ENCODE peak calls at places on chromosomes 12 and 14, in seven cellular contexts. Q is head of caudate nucleus, G is OCI-M1, D is GM23338, A is cardiac fibroblast, S is renal cortical epithelial cell, L is fibroblast of villous mesenchyme. R is an unnamed sample.

GRCh38 chr12:99910342-99910741 is 74.4 kb downstream of the ANKS1B start:
- DNase-seq in Q (no peak), G (no peak), D (no peak), A (no peak), S (no peak), L (no peak), R (peak; percentile 9)

GRCh38 chr12:92987362-92987761 is 58.3 kb upstream of the EEA1 start:
- DNase-seq in Q (peak; percentile 27), G (peak; percentile 87), D (peak; percentile 86), A (peak; percentile 94), S (peak; percentile 82), L (peak; percentile 91), R (peak; percentile 93)

GRCh38 chr12:79174656-79175055 is 310.1 kb downstream of the SYT1 start:
- DNase-seq in Q (no peak), G (peak; percentile 56), D (peak; percentile 46), A (peak; percentile 78), S (peak; percentile 72), L (peak; percentile 51), R (peak; percentile 88)

GRCh38 chr12:53065975-53066593 is 13.1 kb downstream of the SPRYD3 start:
- DNase-seq in Q (peak; percentile 86), G (peak; percentile 70), D (peak; percentile 90), A (peak; percentile 90), S (peak; percentile 59), L (peak; percentile 87), R (peak; percentile 89)

GRCh38 chr12:70049596-70050360 is 193.5 kb upstream of the CNOT2 start:
- DNase-seq in Q (no peak), G (peak; percentile 77), D (no peak), A (no peak), S (peak; percentile 50), L (no peak), R (no peak)

GRCh38 chr12:126383506-126383905 is 1318.3 kb downstream of the AACS start:
- DNase-seq in Q (no peak), G (no peak), D (no peak), A (no peak), S (no peak), L (no peak), R (peak; percentile 51)

GRCh38 chr12:117646595-117646994 is 285.2 kb upstream of the NOS1 start:
- DNase-seq in Q (no peak), G (no peak), D (peak; percentile 11), A (no peak), S (no peak), L (no peak), R (no peak)

GRCh38 chr14:72916174-72916573 is 10.1 kb upstream of the DCAF4 start:
- DNase-seq in Q (no peak), G (no peak), D (no peak), A (no peak), S (peak; percentile 71), L (no peak), R (no peak)

GRCh38 chr12:1962432-1963020 is 41.7 kb downstream of the DCP1B start:
- DNase-seq in Q (no peak), G (no peak), D (no peak), A (no peak), S (no peak), L (no peak), R (no peak)

GRCh38 chr14:92400579-92401444 is 77.8 kb downstream of the SLC24A4 start:
- DNase-seq in Q (no peak), G (peak; percentile 22), D (no peak), A (peak; percentile 16), S (no peak), L (peak; percentile 93), R (no peak)

GRCh38 chr12:131831635-131832041 is 3.4 kb downstream of the MMP17 start:
- DNase-seq in Q (no peak), G (no peak), D (no peak), A (peak; percentile 92), S (peak; percentile 10), L (peak; percentile 68), R (peak; percentile 87)

GRCh38 chr12:131362290-131363211 is 348.3 kb upstream of the SFSWAP start:
- DNase-seq in Q (no peak), G (peak; percentile 92), D (no peak), A (no peak), S (no peak), L (no peak), R (no peak)

GRCh38 chr12:1913377-1914115 is 4.9 kb downstream of the CACNA2D4 start:
- DNase-seq in Q (no peak), G (no peak), D (no peak), A (no peak), S (no peak), L (no peak), R (no peak)

R was measured in fibroblast of the aortic adventitia.